ENCODE peak calls at places on chromosomes 6 and 20, in ten cellular contexts. One of them, this sample, is unnamed.
A peak's percentile ranks its signal among the peaks of the same experiment; 100 is the strongest.

GRCh38 chr6:28137458-28138020 is 4.1 kb upstream of the ZKSCAN8 start:
- DNase-seq in iris pigment epithelial cell: no peak
- DNase-seq in HEK293T: no peak
- DNase-seq in glutamatergic neuron: no peak
- DNase-seq in ACHN: peak; percentile 8
- DNase-seq in SW480: peak; percentile 2
- DNase-seq in CD4-positive, alpha-beta T cell: no peak
- DNase-seq in AG08395: no peak
- DNase-seq in nucleus accumbens: no peak
- DNase-seq in SHP77: no peak
- DNase-seq in this sample: no peak

GRCh38 chr6:11410539-11411307 is 126.8 kb upstream of the TMEM170B start:
- DNase-seq in SHP77: no peak
- DNase-seq in HEK293T: no peak
- DNase-seq in glutamatergic neuron: no peak
- DNase-seq in SW480: no peak
- DNase-seq in ACHN: no peak
- DNase-seq in nucleus accumbens: no peak
- DNase-seq in CD4-positive, alpha-beta T cell: no peak
- DNase-seq in AG08395: no peak
- DNase-seq in iris pigment epithelial cell: no peak
- DNase-seq in this sample: no peak

GRCh38 chr6:89050155-89050554 is 30.4 kb upstream of the PNRC1 start:
- DNase-seq in glutamatergic neuron: no peak
- DNase-seq in ACHN: no peak
- DNase-seq in HEK293T: no peak
- DNase-seq in CD4-positive, alpha-beta T cell: no peak
- DNase-seq in AG08395: peak; percentile 35
- DNase-seq in SW480: no peak
- DNase-seq in iris pigment epithelial cell: peak; percentile 57
- DNase-seq in nucleus accumbens: no peak
- DNase-seq in SHP77: no peak
- DNase-seq in this sample: no peak

GRCh38 chr6:46368137-46368536 is 123.1 kb downstream of the RCAN2 start:
- DNase-seq in iris pigment epithelial cell: no peak
- DNase-seq in nucleus accumbens: no peak
- DNase-seq in HEK293T: no peak
- DNase-seq in ACHN: no peak
- DNase-seq in SW480: no peak
- DNase-seq in SHP77: no peak
- DNase-seq in glutamatergic neuron: no peak
- DNase-seq in AG08395: no peak
- DNase-seq in CD4-positive, alpha-beta T cell: no peak
- DNase-seq in this sample: no peak

GRCh38 chr6:23659125-23659524 is 466.9 kb upstream of the NRSN1 start:
- DNase-seq in SW480: peak; percentile 6
- DNase-seq in ACHN: peak; percentile 35
- DNase-seq in HEK293T: peak; percentile 18
- DNase-seq in nucleus accumbens: peak; percentile 19
- DNase-seq in CD4-positive, alpha-beta T cell: no peak
- DNase-seq in glutamatergic neuron: peak; percentile 57
- DNase-seq in iris pigment epithelial cell: peak; percentile 20
- DNase-seq in SHP77: peak; percentile 54
- DNase-seq in AG08395: peak; percentile 4
- DNase-seq in this sample: no peak

GRCh38 chr20:10715035-10715434 is 41.2 kb upstream of the JAG1 start:
- DNase-seq in nucleus accumbens: no peak
- DNase-seq in CD4-positive, alpha-beta T cell: no peak
- DNase-seq in glutamatergic neuron: no peak
- DNase-seq in AG08395: peak; percentile 36
- DNase-seq in SW480: peak; percentile 34
- DNase-seq in ACHN: no peak
- DNase-seq in HEK293T: no peak
- DNase-seq in SHP77: no peak
- DNase-seq in iris pigment epithelial cell: peak; percentile 82
- DNase-seq in this sample: no peak

GRCh38 chr20:21396045-21396893 is 1.1 kb downstream of the NKX2-4 start:
- DNase-seq in AG08395: no peak
- DNase-seq in SHP77: no peak
- DNase-seq in ACHN: no peak
- DNase-seq in HEK293T: no peak
- DNase-seq in iris pigment epithelial cell: no peak
- DNase-seq in glutamatergic neuron: peak; percentile 46
- DNase-seq in SW480: no peak
- DNase-seq in CD4-positive, alpha-beta T cell: peak; percentile 21
- DNase-seq in nucleus accumbens: no peak
- DNase-seq in this sample: no peak

GRCh38 chr20:53425481-53425880 is 168.2 kb downstream of the ZNF217 start:
- DNase-seq in SW480: no peak
- DNase-seq in CD4-positive, alpha-beta T cell: no peak
- DNase-seq in ACHN: no peak
- DNase-seq in iris pigment epithelial cell: no peak
- DNase-seq in SHP77: no peak
- DNase-seq in AG08395: no peak
- DNase-seq in nucleus accumbens: no peak
- DNase-seq in glutamatergic neuron: no peak
- DNase-seq in HEK293T: no peak
- DNase-seq in this sample: no peak

GRCh38 chr6:143759666-143760065 is 81.9 kb downstream of the PHACTR2 start:
- DNase-seq in SHP77: no peak
- DNase-seq in CD4-positive, alpha-beta T cell: no peak
- DNase-seq in AG08395: peak; percentile 48
- DNase-seq in glutamatergic neuron: no peak
- DNase-seq in iris pigment epithelial cell: peak; percentile 65
- DNase-seq in nucleus accumbens: no peak
- DNase-seq in ACHN: no peak
- DNase-seq in SW480: no peak
- DNase-seq in HEK293T: no peak
- DNase-seq in this sample: no peak

GRCh38 chr6:132490478-132491204 is 22.3 kb downstream of the STX7 start:
- DNase-seq in HEK293T: no peak
- DNase-seq in glutamatergic neuron: no peak
- DNase-seq in AG08395: peak; percentile 32
- DNase-seq in SHP77: no peak
- DNase-seq in nucleus accumbens: no peak
- DNase-seq in SW480: no peak
- DNase-seq in iris pigment epithelial cell: no peak
- DNase-seq in ACHN: no peak
- DNase-seq in CD4-positive, alpha-beta T cell: no peak
- DNase-seq in this sample: no peak

GRCh38 chr20:25065625-25066338 is 7.8 kb upstream of the ACSS1 start:
- DNase-seq in glutamatergic neuron: peak; percentile 56
- DNase-seq in iris pigment epithelial cell: peak; percentile 68
- DNase-seq in ACHN: peak; percentile 46
- DNase-seq in HEK293T: peak; percentile 54
- DNase-seq in SHP77: peak; percentile 25
- DNase-seq in SW480: peak; percentile 79
- DNase-seq in AG08395: peak; percentile 67
- DNase-seq in nucleus accumbens: peak; percentile 75
- DNase-seq in CD4-positive, alpha-beta T cell: peak; percentile 64
- DNase-seq in this sample: peak; percentile 18

GRCh38 chr20:9617062-9617461 is 102.7 kb downstream of the LAMP5 start:
- DNase-seq in HEK293T: peak; percentile 50
- DNase-seq in SW480: peak; percentile 78
- DNase-seq in AG08395: peak; percentile 66
- DNase-seq in ACHN: peak; percentile 49
- DNase-seq in nucleus accumbens: peak; percentile 50
- DNase-seq in CD4-positive, alpha-beta T cell: peak; percentile 13
- DNase-seq in iris pigment epithelial cell: peak; percentile 63
- DNase-seq in SHP77: peak; percentile 70
- DNase-seq in glutamatergic neuron: peak; percentile 68
- DNase-seq in this sample: no peak

GRCh38 chr6:131575834-131576478 is 2.9 kb downstream of the ARG1 start:
- DNase-seq in nucleus accumbens: no peak
- DNase-seq in HEK293T: no peak
- DNase-seq in ACHN: no peak
- DNase-seq in SW480: no peak
- DNase-seq in SHP77: no peak
- DNase-seq in AG08395: no peak
- DNase-seq in iris pigment epithelial cell: peak; percentile 3
- DNase-seq in glutamatergic neuron: no peak
- DNase-seq in CD4-positive, alpha-beta T cell: no peak
- DNase-seq in this sample: no peak

GRCh38 chr6:75430631-75431345 is 62.8 kb downstream of the FILIP1 start:
- DNase-seq in nucleus accumbens: no peak
- DNase-seq in AG08395: no peak
- DNase-seq in SW480: no peak
- DNase-seq in HEK293T: no peak
- DNase-seq in iris pigment epithelial cell: peak; percentile 47
- DNase-seq in ACHN: no peak
- DNase-seq in glutamatergic neuron: no peak
- DNase-seq in SHP77: no peak
- DNase-seq in CD4-positive, alpha-beta T cell: no peak
- DNase-seq in this sample: no peak

GRCh38 chr6:32637219-32637880 is at the start of gene HLA-DQA1:
- DNase-seq in ACHN: no peak
- DNase-seq in AG08395: no peak
- DNase-seq in SW480: no peak
- DNase-seq in nucleus accumbens: no peak
- DNase-seq in CD4-positive, alpha-beta T cell: no peak
- DNase-seq in HEK293T: no peak
- DNase-seq in iris pigment epithelial cell: peak; percentile 10
- DNase-seq in glutamatergic neuron: no peak
- DNase-seq in SHP77: no peak
- DNase-seq in this sample: no peak

GRCh38 chr20:57432874-57433491 is 41.8 kb downstream of the RBM38 start:
- DNase-seq in iris pigment epithelial cell: no peak
- DNase-seq in HEK293T: no peak
- DNase-seq in SHP77: peak; percentile 36
- DNase-seq in CD4-positive, alpha-beta T cell: no peak
- DNase-seq in SW480: peak; percentile 91
- DNase-seq in AG08395: no peak
- DNase-seq in glutamatergic neuron: no peak
- DNase-seq in ACHN: no peak
- DNase-seq in nucleus accumbens: no peak
- DNase-seq in this sample: no peak

GRCh38 chr6:152748843-152749242 is 1.8 kb upstream of the VIP start:
- DNase-seq in nucleus accumbens: no peak
- DNase-seq in HEK293T: no peak
- DNase-seq in SHP77: no peak
- DNase-seq in AG08395: no peak
- DNase-seq in SW480: no peak
- DNase-seq in ACHN: peak; percentile 22
- DNase-seq in glutamatergic neuron: no peak
- DNase-seq in iris pigment epithelial cell: peak; percentile 29
- DNase-seq in CD4-positive, alpha-beta T cell: no peak
- DNase-seq in this sample: no peak

GRCh38 chr6:31035862-31036497 is 25.7 kb downstream of the MUC22 start:
- DNase-seq in AG08395: no peak
- DNase-seq in glutamatergic neuron: no peak
- DNase-seq in CD4-positive, alpha-beta T cell: no peak
- DNase-seq in SHP77: no peak
- DNase-seq in nucleus accumbens: no peak
- DNase-seq in HEK293T: no peak
- DNase-seq in ACHN: no peak
- DNase-seq in iris pigment epithelial cell: peak; percentile 38
- DNase-seq in SW480: no peak
- DNase-seq in this sample: no peak

GRCh38 chr6:165008971-165009370 is 300.4 kb downstream of the C6orf118 start:
- DNase-seq in SW480: no peak
- DNase-seq in SHP77: no peak
- DNase-seq in HEK293T: no peak
- DNase-seq in CD4-positive, alpha-beta T cell: no peak
- DNase-seq in glutamatergic neuron: no peak
- DNase-seq in nucleus accumbens: no peak
- DNase-seq in ACHN: no peak
- DNase-seq in iris pigment epithelial cell: no peak
- DNase-seq in AG08395: no peak
- DNase-seq in this sample: no peak

GRCh38 chr6:10407674-10408054 is 7.2 kb downstream of the TFAP2A start:
- DNase-seq in ACHN: no peak
- DNase-seq in glutamatergic neuron: no peak
- DNase-seq in CD4-positive, alpha-beta T cell: no peak
- DNase-seq in HEK293T: no peak
- DNase-seq in SHP77: no peak
- DNase-seq in iris pigment epithelial cell: no peak
- DNase-seq in nucleus accumbens: no peak
- DNase-seq in AG08395: no peak
- DNase-seq in SW480: no peak
- DNase-seq in this sample: no peak

GRCh38 chr6:30167101-30167500 is 3.8 kb downstream of the TRIM15 start:
- DNase-seq in glutamatergic neuron: no peak
- DNase-seq in SW480: no peak
- DNase-seq in HEK293T: no peak
- DNase-seq in ACHN: no peak
- DNase-seq in iris pigment epithelial cell: no peak
- DNase-seq in CD4-positive, alpha-beta T cell: no peak
- DNase-seq in nucleus accumbens: no peak
- DNase-seq in SHP77: no peak
- DNase-seq in AG08395: no peak
- DNase-seq in this sample: no peak

GRCh38 chr20:46293084-46293483 is 15.2 kb downstream of the CDH22 start:
- DNase-seq in HEK293T: peak; percentile 47
- DNase-seq in AG08395: peak; percentile 49
- DNase-seq in iris pigment epithelial cell: peak; percentile 61
- DNase-seq in glutamatergic neuron: no peak
- DNase-seq in SHP77: no peak
- DNase-seq in nucleus accumbens: no peak
- DNase-seq in ACHN: peak; percentile 64
- DNase-seq in CD4-positive, alpha-beta T cell: no peak
- DNase-seq in SW480: peak; percentile 63
- DNase-seq in this sample: no peak

GRCh38 chr20:14127831-14128230 is 132.5 kb downstream of the MACROD2 start:
- DNase-seq in ACHN: no peak
- DNase-seq in SW480: no peak
- DNase-seq in glutamatergic neuron: no peak
- DNase-seq in HEK293T: no peak
- DNase-seq in CD4-positive, alpha-beta T cell: no peak
- DNase-seq in nucleus accumbens: no peak
- DNase-seq in iris pigment epithelial cell: no peak
- DNase-seq in SHP77: no peak
- DNase-seq in AG08395: no peak
- DNase-seq in this sample: no peak

GRCh38 chr20:48286571-48287551 is 501.6 kb upstream of the SULF2 start:
- DNase-seq in glutamatergic neuron: peak; percentile 44
- DNase-seq in iris pigment epithelial cell: no peak
- DNase-seq in ACHN: no peak
- DNase-seq in SHP77: no peak
- DNase-seq in SW480: no peak
- DNase-seq in CD4-positive, alpha-beta T cell: no peak
- DNase-seq in HEK293T: no peak
- DNase-seq in nucleus accumbens: peak; percentile 37
- DNase-seq in AG08395: no peak
- DNase-seq in this sample: no peak